ENCODE peak calls at places on chromosome 14, in seven cellular contexts. X, T, U, I, H, V and C are unnamed samples.

GRCh38 chr14:53924754-53925153 is 31.9 kb downstream of the BMP4 start:
- DNase-seq in X (no peak), T (peak), U (peak), I (no peak), H (no peak), V (no peak), C (no peak)

GRCh38 chr14:85487215-85487614 is 42.7 kb upstream of the FLRT2 start:
- DNase-seq in X (no peak), T (no peak), U (no peak), I (no peak), H (no peak), V (no peak), C (no peak)

GRCh38 chr14:59398841-59399240 is 66.3 kb downstream of the GPR135 start:
- DNase-seq in X (no peak), T (no peak), U (no peak), I (peak), H (no peak), V (no peak), C (no peak)

GRCh38 chr14:94446126-94446525 is 6.5 kb downstream of the SERPINA11 start:
- DNase-seq in X (no peak), T (no peak), U (no peak), I (no peak), H (peak), V (no peak), C (no peak)

GRCh38 chr14:54108481-54109471 is 152.2 kb upstream of the BMP4 start:
- DNase-seq in X (peak), T (peak), U (peak), I (no peak), H (no peak), V (no peak), C (no peak)

GRCh38 chr14:37573355-37573754 is 21.7 kb downstream of the FOXA1 start:
- DNase-seq in X (no peak), T (no peak), U (no peak), I (no peak), H (no peak), V (no peak), C (no peak)

GRCh38 chr14:70735043-70735442 is 74.3 kb downstream of the MAP3K9 start:
- DNase-seq in X (peak), T (no peak), U (peak), I (no peak), H (no peak), V (no peak), C (no peak)

GRCh38 chr14:104384776-104385071 is 194.8 kb upstream of the C14orf180 start:
- DNase-seq in X (no peak), T (no peak), U (no peak), I (no peak), H (no peak), V (no peak), C (no peak)

GRCh38 chr14:83470959-83471358 is 1937.3 kb upstream of the SEL1L start:
- DNase-seq in X (no peak), T (no peak), U (no peak), I (no peak), H (no peak), V (no peak), C (no peak)

GRCh38 chr14:85439696-85440328 is 90.1 kb upstream of the FLRT2 start:
- DNase-seq in X (no peak), T (peak), U (peak), I (no peak), H (no peak), V (no peak), C (no peak)

GRCh38 chr14:21039585-21040369 is 2.4 kb upstream of the RNASE7 start:
- DNase-seq in X (peak), T (no peak), U (no peak), I (peak), H (peak), V (peak), C (no peak)

GRCh38 chr14:67674480-67675218 is at the start of gene VTI1B:
- DNase-seq in X (peak), T (peak), U (peak), I (peak), H (peak), V (peak), C (peak)

GRCh38 chr14:77151245-77151644 is 9.7 kb upstream of the ZDHHC22 start:
- DNase-seq in X (peak), T (no peak), U (no peak), I (no peak), H (no peak), V (peak), C (peak)

GRCh38 chr14:95557832-95558231 is 23.0 kb downstream of the GLRX5 start:
- DNase-seq in X (no peak), T (no peak), U (no peak), I (no peak), H (no peak), V (no peak), C (no peak)

GRCh38 chr14:97074860-97075259 is 277.7 kb downstream of the VRK1 start:
- DNase-seq in X (no peak), T (no peak), U (no peak), I (no peak), H (no peak), V (no peak), C (no peak)

GRCh38 chr14:67586302-67586701 is 13.8 kb downstream of the PIGH start:
- DNase-seq in X (no peak), T (no peak), U (no peak), I (no peak), H (no peak), V (no peak), C (no peak)

GRCh38 chr14:25953532-25954144 is 644.2 kb downstream of the NOVA1 start:
- DNase-seq in X (no peak), T (no peak), U (no peak), I (peak), H (peak), V (no peak), C (no peak)

GRCh38 chr14:66046591-66046990 is 439.6 kb upstream of the CCDC196 start:
- DNase-seq in X (no peak), T (no peak), U (no peak), I (no peak), H (no peak), V (no peak), C (no peak)